ENCODE peak calls at places on chromosomes 11 and 22, in four cellular contexts. F is adipocyte; I is CD8-positive, alpha-beta T cell; M is IMR-90. S is an unnamed sample. For H3K4me1 and H3K36me3, the result is how much of the 10 kb centered on the place peaks cover.

GRCh38 chr22:37994049-37994448 is 9.7 kb upstream of the SOX10 start:
- DNase-seq in F (no peak), I (peak), M (no peak), S (no peak)

GRCh38 chr11:111633756-111634362 is 31.6 kb downstream of the SIK2 start:
- DNase-seq in F (peak), I (no peak), M (peak), S (peak)

GRCh38 chr22:17272511-17272991 is 53.3 kb upstream of the ADA2 start:
- DNase-seq in F (no peak), I (no peak), M (no peak), S (peak)

GRCh38 chr11:86066033-86066432 is 2.9 kb downstream of the PICALM start:
- DNase-seq in F (peak), I (no peak), M (no peak), S (no peak)

GRCh38 chr22:45284705-45285305 is at the start of gene UPK3A:
- DNase-seq in F (peak), I (peak), M (no peak), S (no peak)

GRCh38 chr11:117837070-117837776 is 12.7 kb upstream of the FXYD2 start:
- DNase-seq in F (no peak), I (no peak), M (no peak), S (no peak)

GRCh38 chr11:130212431-130212961 is 52.9 kb downstream of the ST14 start:
- DNase-seq in F (no peak), I (no peak), M (no peak), S (no peak)

GRCh38 chr11:67177399-67178281 is 58.6 kb downstream of the KDM2A start:
- DNase-seq in F (no peak), I (no peak), M (peak), S (no peak)

GRCh38 chr22:19761500-19762314 is 1.1 kb downstream of the TBX1 start:
- DNase-seq in F (no peak), I (no peak), M (no peak), S (peak)

GRCh38 chr11:20213790-20214189 is 53.5 kb upstream of the DBX1 start:
- DNase-seq in F (no peak), I (no peak), M (no peak), S (peak)

GRCh38 chr22:17366329-17366728 is 2.9 kb upstream of the CECR2 start:
- DNase-seq in F (no peak), I (no peak), M (no peak), S (no peak)

GRCh38 chr11:21909145-21909544 is 283.7 kb upstream of the ANO5 start:
- DNase-seq in F (no peak), I (no peak), M (no peak), S (no peak)

GRCh38 chr11:4134844-4135243 is 40.2 kb downstream of the RRM1 start:
- DNase-seq in F (peak), I (no peak), M (peak), S (no peak)

GRCh38 chr11:8066911-8067455 is 14.0 kb upstream of the TUB start:
- DNase-seq in F (no peak), I (no peak), M (no peak), S (no peak)

GRCh38 chr11:96324912-96325311 is 18.1 kb downstream of the MAML2 start:
- DNase-seq in F (peak), I (no peak), M (peak), S (no peak)

DNA sequence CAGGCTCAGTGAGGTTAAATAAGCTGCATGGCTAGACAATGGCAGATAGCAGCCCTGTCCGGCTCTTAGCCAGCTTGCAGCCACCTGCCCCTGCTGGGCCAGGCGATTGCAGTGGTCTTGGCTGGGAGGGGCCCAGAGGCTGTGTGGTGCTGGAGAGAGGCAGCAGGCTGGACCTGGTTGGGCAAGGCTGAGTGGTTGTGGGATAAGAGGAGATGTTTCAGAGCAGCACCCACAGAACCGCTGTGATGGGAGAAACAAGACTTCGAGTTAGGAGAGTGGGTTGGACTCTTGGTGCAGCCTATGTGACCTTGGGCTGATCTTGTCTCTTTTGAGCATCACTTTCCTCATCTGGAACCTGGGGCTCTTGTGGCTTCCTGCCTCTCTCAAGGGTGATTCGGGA is 25.5 kb downstream of the PTPRJ start:
- DNase-seq in F (no peak), I (no peak), M (no peak), S (no peak)
- H3K4me1 ChIP-seq in F (under half), I (half or more), M (under half), S (under half)

GRCh38 chr22:39962071-39962470 is 1.9 kb downstream of the TMA7B start:
- DNase-seq in F (no peak), I (no peak), M (no peak), S (no peak)
- H3K36me3 ChIP-seq in F (under half), I (half or more), M (under half), S (under half)

DNA sequence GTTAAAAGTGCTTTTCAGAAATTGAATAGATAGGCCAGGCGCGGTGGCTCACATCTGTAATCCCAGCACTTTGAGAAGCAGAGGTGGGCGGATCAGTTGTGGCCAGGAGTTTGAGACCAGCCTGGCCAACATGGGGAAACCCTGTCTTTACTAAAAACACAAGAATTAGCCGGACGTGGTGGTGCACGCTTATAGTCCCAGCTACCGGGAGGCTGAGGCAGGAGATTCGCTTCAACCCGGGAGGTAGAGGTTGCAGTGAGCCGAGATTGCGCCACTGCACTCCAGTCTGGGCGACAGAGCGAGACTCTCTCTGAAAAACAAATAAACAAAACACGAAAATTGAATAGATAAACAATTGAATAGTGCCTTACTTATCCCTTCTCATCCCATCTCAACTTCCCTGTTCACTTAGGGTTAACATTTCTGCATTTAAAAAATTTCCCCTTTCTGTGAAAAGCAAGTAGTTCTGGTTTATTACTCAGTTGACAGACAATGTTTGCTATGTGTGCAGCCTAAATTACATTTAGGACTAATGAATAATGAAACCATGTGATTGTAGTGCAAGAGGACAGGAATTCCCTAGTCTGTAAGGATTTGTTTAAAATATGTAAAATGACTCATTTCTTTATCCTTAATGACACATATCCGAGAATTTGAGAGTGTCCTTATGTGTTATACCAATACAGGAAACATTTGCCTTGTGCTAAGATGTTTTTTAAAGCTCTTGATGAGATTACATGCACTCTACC is 6.0 kb downstream of the RNF169 start:
- DNase-seq in F (peak), I (no peak), M (peak), S (no peak)
- H3K4me3 ChIP-seq in F (peak), I (no peak), M (peak), S (no peak)

GRCh38 chr11:10461276-10461790 is 6.3 kb downstream of the AMPD3 start:
- DNase-seq in F (no peak), I (no peak), M (no peak), S (no peak)

GRCh38 chr11:10457901-10458300 is 2.8 kb downstream of the AMPD3 start:
- DNase-seq in F (no peak), I (no peak), M (no peak), S (no peak)

GRCh38 chr11:10459029-10459970 is 4.2 kb downstream of the AMPD3 start:
- DNase-seq in F (no peak), I (peak), M (no peak), S (no peak)

GRCh38 chr11:10456519-10456918 is 1.5 kb downstream of the AMPD3 start:
- DNase-seq in F (no peak), I (no peak), M (no peak), S (peak)

GRCh38 chr11:10460611-10461275 is 5.7 kb downstream of the AMPD3 start:
- DNase-seq in F (no peak), I (no peak), M (no peak), S (no peak)
- H3K4me1 ChIP-seq in F (under half), I (under half), M (under half), S (under half)

GRCh38 chr22:31572939-31573338 is 76.6 kb downstream of the SFI1 start:
- DNase-seq in F (no peak), I (no peak), M (no peak), S (no peak)

GRCh38 chr22:31577711-31578110 is 81.4 kb downstream of the SFI1 start:
- DNase-seq in F (no peak), I (no peak), M (no peak), S (no peak)

GRCh38 chr22:31578171-31578570 is 81.8 kb downstream of the SFI1 start:
- DNase-seq in F (no peak), I (no peak), M (no peak), S (no peak)

GRCh38 chr22:31574015-31574670 is 77.8 kb downstream of the SFI1 start:
- DNase-seq in F (no peak), I (no peak), M (no peak), S (no peak)

DNA sequence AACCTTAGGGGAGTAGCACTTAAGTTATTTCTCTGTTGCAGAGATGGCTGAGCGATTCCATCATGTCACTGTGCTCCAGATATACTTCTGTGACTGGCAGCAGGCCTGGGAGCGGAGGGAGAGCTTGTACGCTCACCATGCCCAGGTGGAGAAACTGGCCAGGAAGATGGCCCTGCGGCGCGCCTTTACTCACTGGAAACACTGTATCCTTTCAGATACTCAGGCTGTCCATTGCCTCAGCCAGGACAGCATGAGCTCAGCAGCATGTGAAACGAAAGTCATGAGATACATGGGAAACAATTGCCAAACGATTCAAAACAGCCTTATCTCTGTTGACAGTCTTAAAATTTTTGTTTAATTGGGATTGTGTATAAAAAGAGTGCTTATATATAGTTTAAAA is 78.9 kb downstream of the SFI1 start:
- DNase-seq in F (no peak), I (no peak), M (no peak), S (no peak)
- H3K36me3 ChIP-seq in F (under half), I (under half), M (under half), S (under half)